ENCODE peak calls at places on chromosome 11, in four cellular contexts. W, K, H and F are unnamed samples. For H3K4me1 and H3K36me3, the result is how much of the 10 kb centered on the place peaks cover.

GRCh38 chr11:122101625-122102291 is 14.3 kb downstream of the BLID start:
- DNase-seq in W (peak), K (peak), H (peak), F (peak)

GRCh38 chr11:128424867-128425285 is 162.5 kb downstream of the ETS1 start:
- DNase-seq in W (peak), K (peak), H (peak), F (peak)

GRCh38 chr11:128470081-128470480 is 117.3 kb downstream of the ETS1 start:
- DNase-seq in W (no peak), K (no peak), H (no peak), F (no peak)

GRCh38 chr11:82680252-82680651 is 53.4 kb downstream of the FAM181B start:
- DNase-seq in W (no peak), K (no peak), H (no peak), F (no peak)

GRCh38 chr11:43918662-43919061 is 23.8 kb upstream of the C11orf96 start:
- DNase-seq in W (no peak), K (peak), H (no peak), F (peak)

GRCh38 chr11:94708176-94708575 is 60.0 kb upstream of the AMOTL1 start:
- DNase-seq in W (no peak), K (no peak), H (no peak), F (no peak)

GRCh38 chr11:30196400-30197206 is 34.2 kb upstream of the FSHB start:
- DNase-seq in W (peak), K (no peak), H (peak), F (no peak)

GRCh38 chr11:1812801-1813200 is 22.0 kb upstream of the SYT8 start:
- DNase-seq in W (no peak), K (no peak), H (no peak), F (no peak)

GRCh38 chr11:80443177-80443576 is 1002.3 kb upstream of the TENM4 start:
- DNase-seq in W (peak), K (no peak), H (no peak), F (no peak)

GRCh38 chr11:122853261-122853660 is 15.0 kb downstream of the CRTAM start:
- DNase-seq in W (no peak), K (no peak), H (no peak), F (no peak)

GRCh38 chr11:71372693-71373657 is 75.2 kb downstream of the DHCR7 start:
- DNase-seq in W (peak), K (no peak), H (no peak), F (no peak)

GRCh38 chr11:106228996-106229395 is 151.5 kb downstream of the AASDHPPT start:
- DNase-seq in W (no peak), K (no peak), H (no peak), F (no peak)

GRCh38 chr11:68821670-68822069 is 20.0 kb downstream of the CPT1A start:
- DNase-seq in W (no peak), K (no peak), H (no peak), F (no peak)

GRCh38 chr11:120316880-120317688 is 8.0 kb upstream of the TLCD5 start:
- DNase-seq in W (peak), K (no peak), H (peak), F (no peak)

GRCh38 chr11:70335511-70335910 is 62.8 kb upstream of the CTTN start:
- DNase-seq in W (no peak), K (no peak), H (no peak), F (no peak)

GRCh38 chr11:68870470-68870869 is 28.8 kb upstream of the CPT1A start:
- DNase-seq in W (peak), K (no peak), H (no peak), F (no peak)

GRCh38 chr11:118530180-118530682 is 761 bp upstream of the TMEM25 start:
- DNase-seq in W (peak), K (no peak), H (no peak), F (no peak)

GRCh38 chr11:14858404-14858803 is 33.6 kb downstream of the CYP2R1 start:
- DNase-seq in W (no peak), K (no peak), H (no peak), F (no peak)

GRCh38 chr11:67178878-67179277 is 59.8 kb downstream of the KDM2A start:
- DNase-seq in W (peak), K (no peak), H (no peak), F (no peak)

GRCh38 chr11:130162733-130163132 is 3.2 kb downstream of the ST14 start:
- DNase-seq in W (peak), K (no peak), H (no peak), F (no peak)
- H3K4me1 ChIP-seq in W (under half), K (under half), H (under half), F (under half)

GRCh38 chr11:27116684-27117083 is 76.1 kb downstream of the BBOX1 start:
- DNase-seq in W (peak), K (no peak), H (no peak), F (no peak)
- H3K27ac ChIP-seq in W (no peak), K (no peak), H (no peak), F (no peak)

GRCh38 chr11:129865701-129866100 is 29.7 kb downstream of the NFRKB start:
- DNase-seq in W (no peak), K (no peak), H (no peak), F (no peak)
- H3K36me3 ChIP-seq in W (under half), K (under half), H (under half), F (half or more)

GRCh38 chr11:73381589-73381988 is 5.4 kb downstream of the RELT start:
- DNase-seq in W (no peak), K (peak), H (no peak), F (peak)
- H3K4me1 ChIP-seq in W (under half), K (half or more), H (under half), F (half or more)

DNA sequence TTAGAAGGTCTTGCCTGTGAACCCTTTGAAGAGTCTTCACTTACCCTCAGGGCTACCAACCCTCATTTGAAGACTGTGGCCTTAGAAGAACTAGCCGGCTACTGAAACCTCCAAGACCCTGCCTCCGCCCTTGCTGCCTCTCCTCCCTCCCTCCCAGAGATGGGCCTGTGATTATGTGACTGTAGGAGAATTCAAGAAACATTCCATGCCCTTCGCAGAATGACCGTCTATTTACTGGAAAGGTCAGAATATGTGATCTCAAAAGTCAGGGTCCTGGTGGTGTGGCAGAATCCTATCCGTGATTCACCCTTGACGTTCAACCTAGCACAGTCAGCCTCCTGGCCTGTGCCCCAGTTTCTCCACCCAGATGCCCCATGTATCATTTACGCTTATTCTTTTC is 109.6 kb downstream of the CTNND1 start:
- DNase-seq in W (no peak), K (no peak), H (no peak), F (no peak)
- H3K27ac ChIP-seq in W (no peak), K (no peak), H (no peak), F (no peak)